ENCODE peak calls at places on chromosomes 13 and 19, in seven cellular contexts. R is mesendoderm; P is esophagus squamous epithelium; O is CD8-positive, alpha-beta T cell; D is upper lobe of right lung; M is breast epithelium; C is PC-3. T is an unnamed sample. For H3K4me1, the result is how much of the 10 kb centered on the place peaks cover.

GRCh38 chr19:8475005-8475404 is 27.4 kb downstream of the PRAM1 start:
- DNase-seq in R (no peak), P (no peak), O (no peak), D (no peak), M (no peak), C (no peak), T (no peak)

GRCh38 chr19:33404916-33405315 is 31.4 kb downstream of the CEBPG start:
- DNase-seq in R (no peak), P (no peak), O (no peak), D (peak), M (peak), C (no peak), T (no peak)

GRCh38 chr19:33063356-33064116 is 1.2 kb downstream of the RHPN2 start:
- DNase-seq in R (no peak), P (no peak), O (no peak), D (no peak), M (no peak), C (peak), T (no peak)

GRCh38 chr19:48798937-48799336 is 11.9 kb downstream of the BCAT2 start:
- DNase-seq in R (peak), P (no peak), O (no peak), D (no peak), M (no peak), C (no peak), T (no peak)

GRCh38 chr19:409006-409514 is at the start of gene C2CD4C:
- DNase-seq in R (peak), P (no peak), O (peak), D (peak), M (peak), C (no peak), T (no peak)

GRCh38 chr19:4521170-4521887 is 3.0 kb upstream of the PLIN4 start:
- DNase-seq in R (no peak), P (no peak), O (no peak), D (no peak), M (no peak), C (peak), T (no peak)

GRCh38 chr19:41521860-41522555 is 54.0 kb upstream of the CEACAM21 start:
- DNase-seq in R (no peak), P (no peak), O (peak), D (peak), M (no peak), C (no peak), T (no peak)

GRCh38 chr13:38385152-38385891 is 35.7 kb downstream of the UFM1 start:
- DNase-seq in R (no peak), P (no peak), O (no peak), D (no peak), M (no peak), C (no peak), T (no peak)

GRCh38 chr13:94181461-94182107 is 297.9 kb downstream of the DCT start:
- DNase-seq in R (no peak), P (no peak), O (no peak), D (no peak), M (no peak), C (no peak), T (no peak)

GRCh38 chr13:105773241-105773640 is 762.2 kb downstream of the EFNB2 start:
- DNase-seq in R (peak), P (no peak), O (no peak), D (no peak), M (no peak), C (no peak), T (no peak)

GRCh38 chr13:84430441-84430840 is 548.2 kb upstream of the SLITRK1 start:
- DNase-seq in R (peak), P (no peak), O (no peak), D (no peak), M (no peak), C (no peak), T (no peak)

GRCh38 chr13:31638577-31638976 is 100.7 kb upstream of the RXFP2 start:
- DNase-seq in R (no peak), P (no peak), O (no peak), D (no peak), M (no peak), C (peak), T (no peak)

GRCh38 chr13:106349080-106349841 is 186.2 kb downstream of the EFNB2 start:
- DNase-seq in R (peak), P (no peak), O (no peak), D (peak), M (no peak), C (peak), T (no peak)

GRCh38 chr13:85266331-85266730 is 532.9 kb downstream of the SLITRK6 start:
- DNase-seq in R (peak), P (no peak), O (no peak), D (no peak), M (no peak), C (peak), T (no peak)

GRCh38 chr19:8149261-8150094 is at the start of gene FBN3:
- DNase-seq in R (peak), P (no peak), O (no peak), D (peak), M (no peak), C (no peak), T (no peak)

GRCh38 chr19:54955356-54955755 is 8.0 kb upstream of the NLRP7 start:
- DNase-seq in R (no peak), P (no peak), O (no peak), D (no peak), M (no peak), C (no peak), T (no peak)

GRCh38 chr19:6723738-6724137 is 3.3 kb upstream of the C3 start:
- DNase-seq in R (no peak), P (no peak), O (no peak), D (no peak), M (no peak), C (no peak), T (no peak)

GRCh38 chr19:23436944-23437343 is 41.7 kb upstream of the ZNF91 start:
- DNase-seq in R (peak), P (no peak), O (no peak), D (no peak), M (no peak), C (peak), T (no peak)

GRCh38 chr19:5561559-5561958 is 6.2 kb downstream of the TINCR start:
- DNase-seq in R (no peak), P (no peak), O (no peak), D (no peak), M (no peak), C (peak), T (no peak)

GRCh38 chr19:47005164-47005641 is 14.4 kb upstream of the NPAS1 start:
- DNase-seq in R (peak), P (no peak), O (no peak), D (no peak), M (no peak), C (no peak), T (no peak)

GRCh38 chr19:507286-508203 is at the start of gene TPGS1:
- DNase-seq in R (peak), P (peak), O (peak), D (peak), M (peak), C (peak), T (no peak)

GRCh38 chr13:24252136-24252535 is 57.2 kb upstream of the C1QTNF9 start:
- DNase-seq in R (no peak), P (no peak), O (no peak), D (no peak), M (no peak), C (no peak), T (no peak)

GRCh38 chr19:14871619-14872230 is 14.2 kb downstream of the OR7A17 start:
- DNase-seq in R (peak), P (no peak), O (no peak), D (no peak), M (no peak), C (peak), T (no peak)

GRCh38 chr19:51161266-51161665 is 19.2 kb downstream of the SIGLEC7 start:
- DNase-seq in R (no peak), P (no peak), O (no peak), D (no peak), M (no peak), C (no peak), T (no peak)

GRCh38 chr19:9075064-9075964 is 11.5 kb upstream of the OR1M1 start:
- DNase-seq in R (peak), P (peak), O (no peak), D (peak), M (peak), C (peak), T (no peak)

GRCh38 chr19:7545295-7545694 is 9.8 kb downstream of the PNPLA6 start:
- DNase-seq in R (no peak), P (no peak), O (no peak), D (peak), M (no peak), C (no peak), T (no peak)

GRCh38 chr13:69496951-69497350 is 610.7 kb upstream of the ATXN8OS start:
- DNase-seq in R (no peak), P (no peak), O (no peak), D (no peak), M (no peak), C (no peak), T (no peak)

GRCh38 chr13:70034280-70034679 is 73.3 kb upstream of the ATXN8OS start:
- DNase-seq in R (peak), P (no peak), O (no peak), D (no peak), M (no peak), C (no peak), T (no peak)

GRCh38 chr13:24842533-24843278 is 78.7 kb downstream of the RNF17 start:
- DNase-seq in R (no peak), P (no peak), O (no peak), D (no peak), M (no peak), C (no peak), T (no peak)

GRCh38 chr13:29925457-29925856 is 75.0 kb upstream of the UBL3 start:
- DNase-seq in R (no peak), P (peak), O (no peak), D (peak), M (peak), C (peak), T (no peak)

GRCh38 chr13:102452831-102453230 is 51.0 kb upstream of the FGF14 start:
- DNase-seq in R (no peak), P (no peak), O (no peak), D (no peak), M (no peak), C (no peak), T (no peak)

GRCh38 chr13:101149735-101150380 is 266.4 kb downstream of the NALCN start:
- DNase-seq in R (peak), P (no peak), O (no peak), D (no peak), M (no peak), C (peak), T (no peak)

GRCh38 chr19:57934820-57935665 is at the start of gene ZNF418:
- DNase-seq in R (peak), P (no peak), O (peak), D (peak), M (peak), C (no peak), T (no peak)

GRCh38 chr13:113219311-113219940 is 10.0 kb downstream of the CUL4A start:
- DNase-seq in R (peak), P (no peak), O (no peak), D (no peak), M (no peak), C (no peak), T (no peak)

GRCh38 chr13:113220141-113220598 is 10.8 kb downstream of the CUL4A start:
- DNase-seq in R (no peak), P (no peak), O (no peak), D (peak), M (no peak), C (no peak), T (no peak)

GRCh38 chr13:113220877-113221276 is 11.5 kb downstream of the CUL4A start:
- DNase-seq in R (peak), P (no peak), O (peak), D (no peak), M (no peak), C (no peak), T (no peak)

GRCh38 chr13:113211774-113212173 is 2.4 kb downstream of the CUL4A start:
- DNase-seq in R (peak), P (no peak), O (no peak), D (no peak), M (no peak), C (peak), T (no peak)

DNA sequence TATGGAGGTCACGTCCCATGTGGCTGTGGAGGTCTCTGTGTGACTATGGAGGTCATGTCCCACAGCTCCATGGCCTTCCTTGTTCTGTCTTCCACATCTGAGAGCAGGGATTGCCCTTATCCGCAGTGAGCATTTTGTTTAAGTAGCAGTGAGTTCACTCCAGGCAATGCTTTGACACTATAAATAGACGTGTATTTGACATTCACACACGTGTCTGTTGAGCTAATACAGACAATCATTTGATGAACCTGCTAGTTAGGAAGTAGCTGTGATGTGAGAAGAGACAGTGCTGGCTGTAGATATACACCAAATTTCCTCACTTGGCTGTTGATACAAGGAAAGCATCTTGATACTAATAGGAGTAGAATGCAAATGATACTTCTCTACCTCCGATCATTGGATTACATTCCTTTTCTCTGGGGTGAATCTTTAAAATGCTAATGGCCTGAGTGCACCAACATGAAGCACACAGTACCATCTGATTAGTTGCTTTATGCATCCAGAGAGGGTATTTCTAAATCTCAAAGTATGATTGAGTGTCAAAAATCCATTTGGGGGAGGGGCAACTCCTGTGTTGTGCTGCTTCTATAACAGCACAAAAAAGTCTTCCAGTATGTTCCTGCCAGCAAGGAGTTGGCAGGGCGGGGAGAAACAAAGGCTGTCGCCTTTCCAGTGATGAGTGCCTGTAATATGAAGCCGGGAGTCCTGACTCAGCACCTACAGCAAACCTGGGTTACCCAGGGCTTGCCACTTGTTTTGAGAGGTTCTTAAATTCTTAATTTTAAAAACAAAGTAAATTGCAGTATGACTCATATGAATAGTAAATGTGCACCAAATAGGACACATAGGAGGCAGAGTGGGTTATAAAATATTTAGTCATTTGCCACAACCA is 7.0 kb downstream of the CUL4A start:
- DNase-seq in R (peak), P (no peak), O (no peak), D (peak), M (no peak), C (peak), T (no peak)
- H3K27ac ChIP-seq in R (no peak), P (peak), O (no peak), D (peak), M (peak), C (peak), T (no peak)

GRCh38 chr13:111129465-111130110 is 14.5 kb downstream of the ARHGEF7 start:
- DNase-seq in R (no peak), P (no peak), O (no peak), D (no peak), M (no peak), C (no peak), T (no peak)
- H3K4me3 ChIP-seq in R (no peak), P (no peak), O (no peak), D (no peak), M (no peak), C (no peak), T (no peak)

GRCh38 chr13:73146705-73147104 is 87.9 kb downstream of the KLF5 start:
- DNase-seq in R (no peak), P (no peak), O (no peak), D (no peak), M (no peak), C (no peak), T (no peak)
- H3K4me1 ChIP-seq in R (under half), P (under half), O (under half), D (under half), M (under half), C (under half), T (under half)

GRCh38 chr19:19448238-19448544 is 42.7 kb downstream of the GATAD2A start:
- DNase-seq in R (no peak), P (no peak), O (no peak), D (peak), M (no peak), C (no peak), T (no peak)
- H3K27ac ChIP-seq in R (no peak), P (no peak), O (peak), D (no peak), M (no peak), C (no peak), T (no peak)

DNA sequence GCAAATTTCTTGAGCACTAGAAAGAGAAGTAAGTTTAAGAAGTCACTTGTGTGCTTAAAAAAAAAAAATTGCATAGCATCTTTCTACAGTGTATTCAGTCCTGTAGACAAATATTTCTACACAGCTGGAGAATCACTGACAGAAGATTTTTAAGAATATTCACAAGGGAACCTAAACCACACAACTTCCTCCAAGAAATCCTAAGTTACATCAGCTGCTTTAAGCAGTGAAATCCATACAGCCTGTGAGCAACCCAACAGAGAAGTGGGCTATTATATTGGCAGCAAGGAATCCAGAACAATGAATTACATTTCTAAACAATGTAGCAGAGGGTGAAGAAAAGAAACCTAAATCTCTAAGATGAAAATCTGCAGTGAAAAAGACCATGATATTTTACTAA is 1.5 kb downstream of the DOCK9 start:
- DNase-seq in R (no peak), P (no peak), O (no peak), D (no peak), M (no peak), C (no peak), T (no peak)
- H3K4me3 ChIP-seq in R (no peak), P (peak), O (no peak), D (peak), M (peak), C (no peak), T (peak)

GRCh38 chr19:16338470-16339360 is 14.1 kb downstream of the KLF2 start:
- DNase-seq in R (peak), P (no peak), O (peak), D (peak), M (no peak), C (peak), T (no peak)

GRCh38 chr19:16342002-16342715 is 17.5 kb downstream of the KLF2 start:
- DNase-seq in R (no peak), P (no peak), O (peak), D (no peak), M (no peak), C (no peak), T (no peak)

GRCh38 chr19:16339361-16339725 is 14.7 kb downstream of the KLF2 start:
- DNase-seq in R (no peak), P (no peak), O (no peak), D (no peak), M (no peak), C (no peak), T (no peak)

GRCh38 chr19:16340654-16341053 is 16.0 kb downstream of the KLF2 start:
- DNase-seq in R (peak), P (no peak), O (no peak), D (no peak), M (no peak), C (no peak), T (no peak)

DNA sequence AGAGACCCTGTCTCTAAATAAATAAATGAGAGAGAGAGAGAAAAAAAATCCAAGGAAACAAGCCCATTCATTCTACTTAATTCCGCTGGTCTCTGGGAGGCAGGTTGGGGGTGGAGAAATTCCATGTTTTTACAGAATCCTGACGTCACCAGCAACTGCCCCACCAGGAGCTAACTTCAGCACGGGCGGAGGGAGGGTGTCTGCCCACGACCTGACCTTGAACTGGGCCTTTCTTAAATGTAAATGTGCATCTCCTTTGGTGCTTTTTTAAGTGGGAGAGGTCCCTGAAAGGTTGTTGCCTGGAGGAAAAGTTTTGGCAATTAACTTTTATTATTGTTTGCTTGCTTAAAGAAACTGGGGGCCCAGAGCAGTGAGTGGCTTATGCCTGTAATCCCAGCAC is 15.5 kb downstream of the KLF2 start:
- DNase-seq in R (no peak), P (no peak), O (no peak), D (no peak), M (no peak), C (no peak), T (no peak)
- H3K4me1 ChIP-seq in R (under half), P (under half), O (half or more), D (under half), M (under half), C (under half), T (under half)

GRCh38 chr19:30648321-30648720 is 276.1 kb downstream of the ZNF536 start:
- DNase-seq in R (peak), P (no peak), O (no peak), D (no peak), M (no peak), C (no peak), T (no peak)

GRCh38 chr19:30651691-30652090 is 279.5 kb downstream of the ZNF536 start:
- DNase-seq in R (no peak), P (no peak), O (no peak), D (no peak), M (no peak), C (no peak), T (no peak)

GRCh38 chr19:30651066-30651465 is 278.9 kb downstream of the ZNF536 start:
- DNase-seq in R (no peak), P (no peak), O (no peak), D (no peak), M (no peak), C (no peak), T (no peak)

GRCh38 chr19:30649149-30649548 is 277.0 kb downstream of the ZNF536 start:
- DNase-seq in R (no peak), P (no peak), O (no peak), D (no peak), M (no peak), C (no peak), T (no peak)

DNA sequence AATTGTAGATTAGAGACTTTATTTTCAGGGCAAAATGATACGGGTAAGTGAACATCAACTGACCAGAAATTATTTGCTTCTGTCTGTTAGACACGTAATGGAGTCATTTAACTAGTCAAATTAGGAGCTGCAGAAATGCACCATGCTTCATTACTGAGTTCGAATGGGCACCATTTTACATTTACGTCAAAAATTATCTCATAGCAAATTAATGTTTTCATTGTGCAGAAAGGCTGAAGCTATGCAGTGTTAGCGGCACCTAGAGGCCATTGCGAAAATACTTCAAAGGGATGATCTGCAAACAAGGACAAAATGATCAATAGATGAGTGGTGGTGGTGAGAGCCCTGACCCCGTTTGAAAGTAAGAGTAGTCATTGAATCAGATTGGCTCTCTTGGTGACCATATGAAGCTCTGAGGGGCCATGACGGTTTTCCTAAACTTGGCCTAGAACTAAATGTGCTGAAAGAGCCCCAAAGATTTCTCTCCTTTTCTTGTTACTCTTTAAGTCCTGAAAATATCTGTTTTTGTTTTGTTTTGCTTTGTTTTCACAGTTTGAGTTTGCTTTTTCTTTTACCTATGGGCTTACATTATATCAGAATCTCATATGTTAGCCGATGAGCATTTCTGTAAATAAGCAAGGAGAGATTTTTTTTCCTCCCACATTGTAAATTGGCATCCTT is 277.9 kb downstream of the ZNF536 start:
- DNase-seq in R (peak), P (no peak), O (no peak), D (no peak), M (no peak), C (peak), T (no peak)
- H3K27ac ChIP-seq in R (no peak), P (no peak), O (no peak), D (no peak), M (no peak), C (no peak), T (no peak)